ENCODE peak calls at places on chromosomes 2 and 18, in seven cellular contexts. E, C, I, W, S, J and R are unnamed samples.

GRCh38 chr2:102669401-102669800 is 50.0 kb downstream of the SLC9A2 start:
- DNase-seq in I (no peak), S (no peak), C (no peak), J (no peak), W (peak), E (no peak), R (no peak)

GRCh38 chr2:69734040-69734611 is 7.8 kb upstream of the ANXA4 start:
- DNase-seq in S (no peak), W (no peak), J (peak), E (no peak), C (no peak), I (no peak), R (no peak)

GRCh38 chr2:69766014-69766413 is 24.1 kb downstream of the ANXA4 start:
- DNase-seq in S (no peak), C (no peak), J (no peak), W (peak), E (no peak), I (no peak), R (peak)

GRCh38 chr2:113979172-113980128 is 89.6 kb downstream of the ACTR3 start:
- DNase-seq in S (no peak), J (no peak), E (no peak), C (no peak), I (peak), W (no peak), R (no peak)

GRCh38 chr2:7022486-7022885 is 105.3 kb downstream of the RNF144A start:
- DNase-seq in I (no peak), E (no peak), C (peak), S (peak), W (no peak), J (no peak), R (no peak)

GRCh38 chr2:54942373-54942772 is 107.9 kb downstream of the RTN4 start:
- DNase-seq in S (no peak), I (peak), W (no peak), E (no peak), J (no peak), C (no peak), R (no peak)

GRCh38 chr2:170717991-170718589 is 3.0 kb downstream of the SP5 start:
- DNase-seq in I (no peak), S (no peak), W (no peak), J (no peak), E (no peak), C (no peak), R (no peak)

GRCh38 chr2:19332503-19332902 is 25.9 kb downstream of the OSR1 start:
- DNase-seq in E (no peak), S (no peak), C (no peak), J (no peak), W (no peak), I (no peak), R (no peak)

GRCh38 chr18:413263-413662 is 87.2 kb downstream of the COLEC12 start:
- DNase-seq in C (peak), W (peak), E (no peak), J (no peak), S (peak), I (no peak), R (no peak)

GRCh38 chr2:225937625-225938024 is 538.1 kb downstream of the NYAP2 start:
- DNase-seq in E (no peak), J (no peak), W (peak), I (no peak), C (peak), S (peak), R (peak)

GRCh38 chr2:142130111-142131015 is 453 bp downstream of the LRP1B start:
- DNase-seq in W (peak), C (peak), E (peak), S (peak), J (peak), I (no peak), R (peak)

GRCh38 chr2:233261819-233262555 is 10.5 kb downstream of the ATG16L1 start:
- DNase-seq in I (no peak), W (no peak), C (no peak), J (no peak), S (no peak), E (no peak), R (no peak)

GRCh38 chr2:212692466-212692865 is 153.9 kb upstream of the ERBB4 start:
- DNase-seq in J (no peak), C (no peak), E (no peak), W (no peak), S (no peak), I (no peak), R (no peak)

GRCh38 chr2:27830616-27831120 is 59.1 kb downstream of the MRPL33 start:
- DNase-seq in S (no peak), I (no peak), E (no peak), J (no peak), W (peak), C (peak), R (no peak)

GRCh38 chr2:25347205-25347815 is 5.6 kb upstream of the DNMT3A start:
- DNase-seq in I (no peak), C (no peak), E (no peak), S (peak), J (no peak), W (peak), R (peak)

GRCh38 chr2:83282067-83282795 is 1176.8 kb downstream of the SUCLG1 start:
- DNase-seq in C (no peak), W (no peak), S (no peak), E (no peak), J (no peak), I (no peak), R (no peak)

GRCh38 chr2:208466133-208466919 is 59.7 kb downstream of the PTH2R start:
- DNase-seq in C (peak), S (peak), J (no peak), I (no peak), E (no peak), W (peak), R (peak)

GRCh38 chr2:71498261-71498701 is 44.9 kb downstream of the DYSF start:
- DNase-seq in I (no peak), W (peak), J (no peak), C (peak), S (peak), E (no peak), R (peak)

GRCh38 chr2:42801388-42801787 is 9.0 kb upstream of the HAAO start:
- DNase-seq in S (no peak), W (peak), C (no peak), E (no peak), J (no peak), I (no peak), R (peak)

GRCh38 chr2:44186800-44187199 is 18.1 kb downstream of the PPM1B start:
- DNase-seq in E (no peak), C (no peak), S (no peak), J (no peak), W (no peak), I (no peak), R (no peak)

GRCh38 chr2:169360984-169361705 is 1.2 kb downstream of the LRP2 start:
- DNase-seq in E (no peak), S (no peak), J (no peak), W (no peak), C (no peak), I (no peak), R (no peak)
- H3K4me3 ChIP-seq in E (peak), S (no peak), J (peak), W (peak), C (no peak), I (peak), R (no peak)

GRCh38 chr18:74456409-74457042 is 582 bp downstream of the DIPK1C start:
- DNase-seq in J (no peak), C (no peak), I (no peak), W (no peak), E (no peak), S (no peak), R (no peak)

GRCh38 chr18:74460825-74461224 is 3.7 kb upstream of the DIPK1C start:
- DNase-seq in E (no peak), C (no peak), J (no peak), S (no peak), W (no peak), I (no peak), R (no peak)

GRCh38 chr18:74457043-74457742 is at the start of gene DIPK1C:
- DNase-seq in I (no peak), J (no peak), S (no peak), E (no peak), C (peak), W (no peak), R (no peak)

GRCh38 chr18:74457743-74458465 is 796 bp upstream of the DIPK1C start:
- DNase-seq in E (no peak), S (no peak), I (no peak), W (no peak), J (no peak), C (no peak), R (no peak)

GRCh38 chr18:74459877-74460276 is 2.8 kb upstream of the DIPK1C start:
- DNase-seq in E (no peak), S (no peak), I (no peak), J (no peak), C (no peak), W (no peak), R (no peak)
- TF ChIP-seq CTCF in E (no peak), S (peak), I (no peak), J (no peak), C (peak), W (no peak), R (peak)

GRCh38 chr2:207041753-207042152 is 102.4 kb downstream of the CPO start:
- DNase-seq in J (no peak), I (no peak), S (no peak), W (no peak), C (no peak), E (no peak), R (no peak)
- H3K4me3 ChIP-seq in J (no peak), I (no peak), S (no peak), W (no peak), C (no peak), E (no peak), R (no peak)

DNA sequence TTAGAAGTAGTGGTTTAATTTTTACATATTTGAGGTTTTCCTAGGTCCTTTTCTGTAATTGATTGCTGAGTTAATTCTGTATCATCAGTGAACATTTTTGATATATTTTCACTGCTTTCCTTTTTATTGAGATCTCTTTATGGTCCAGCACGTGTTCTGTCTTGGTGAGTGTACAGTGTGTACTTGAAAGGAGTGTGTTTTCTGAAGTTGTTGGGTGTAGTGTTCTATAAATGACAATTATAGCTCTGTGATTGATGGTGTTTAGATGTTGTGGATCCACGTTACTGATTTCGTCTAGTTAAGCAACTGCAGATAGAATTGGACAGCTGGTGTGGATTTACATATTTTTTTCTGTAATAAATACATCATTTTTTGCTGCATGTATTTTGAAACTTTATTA is 32.7 kb downstream of the AGFG1 start:
- DNase-seq in C (no peak), E (no peak), W (no peak), I (no peak), J (no peak), S (peak), R (no peak)
- TF ChIP-seq CTCF in C (no peak), E (no peak), W (no peak), I (no peak), J (no peak), S (no peak), R (no peak)

GRCh38 chr2:219273887-219274391 is 5.2 kb upstream of the DNAJB2 start:
- DNase-seq in S (no peak), I (no peak), J (no peak), W (peak), C (no peak), E (no peak), R (peak)
- H3K4me3 ChIP-seq in S (no peak), I (no peak), J (no peak), W (peak), C (no peak), E (no peak), R (peak)

GRCh38 chr2:147578529-147578928 is 266.3 kb upstream of the ACVR2A start:
- DNase-seq in J (no peak), I (no peak), E (no peak), C (no peak), S (no peak), W (no peak), R (no peak)
- TF ChIP-seq CTCF in J (no peak), I (no peak), E (no peak), C (no peak), S (no peak), W (no peak), R (no peak)

GRCh38 chr2:152335851-152336102 is 803 bp downstream of the FMNL2 start:
- DNase-seq in S (no peak), W (no peak), E (no peak), J (peak), I (no peak), C (no peak), R (no peak)
- H3K4me3 ChIP-seq in S (peak), W (peak), E (peak), J (peak), I (peak), C (peak), R (peak)

DNA sequence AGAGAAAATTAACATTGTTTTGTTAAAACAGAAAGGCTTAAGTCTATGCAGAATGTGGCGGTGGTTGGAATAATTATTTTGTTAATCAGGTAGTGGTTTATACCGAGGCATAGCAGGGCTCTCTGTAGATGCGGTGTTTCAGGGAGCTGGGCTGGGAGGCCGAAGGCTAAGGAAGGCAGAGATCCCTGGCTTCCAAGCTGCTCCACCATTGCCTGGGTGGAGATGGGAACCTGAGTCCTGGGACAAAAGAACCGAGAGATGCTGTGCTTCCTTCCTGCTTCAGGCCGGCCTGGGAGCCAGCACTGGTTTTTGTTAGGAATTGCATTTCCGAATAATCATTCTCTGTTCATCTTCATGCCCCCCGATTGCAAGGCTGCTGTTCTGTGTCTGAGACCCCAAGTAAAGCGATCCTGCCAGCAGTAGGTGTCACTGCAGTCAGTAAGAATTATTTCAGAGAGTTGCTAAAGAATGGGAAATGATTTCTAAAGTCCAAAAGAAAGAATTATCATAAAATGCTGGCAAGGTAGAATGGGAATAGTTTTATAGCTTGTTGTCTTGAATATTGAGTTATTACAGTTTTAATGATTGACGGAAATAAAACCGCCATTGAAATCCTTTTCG is 824.9 kb downstream of the GALR1 start:
- DNase-seq in W (no peak), E (no peak), J (no peak), I (no peak), C (no peak), S (no peak), R (no peak)
- TF ChIP-seq CTCF in W (no peak), E (no peak), J (no peak), I (no peak), C (no peak), S (no peak), R (no peak)

GRCh38 chr18:12291161-12291560 is 16.9 kb upstream of the TUBB6 start:
- DNase-seq in E (no peak), C (no peak), S (no peak), I (no peak), W (no peak), J (no peak), R (no peak)

GRCh38 chr18:12290086-12290485 is 18.0 kb upstream of the TUBB6 start:
- DNase-seq in E (no peak), S (no peak), J (no peak), W (no peak), C (no peak), I (no peak), R (no peak)

GRCh38 chr18:12287684-12288405 is 20.2 kb upstream of the TUBB6 start:
- DNase-seq in C (peak), W (peak), S (peak), I (no peak), J (peak), E (peak), R (peak)

GRCh38 chr18:12287131-12287681 is 20.8 kb upstream of the TUBB6 start:
- DNase-seq in W (no peak), C (no peak), I (no peak), S (no peak), E (no peak), J (no peak), R (peak)

DNA sequence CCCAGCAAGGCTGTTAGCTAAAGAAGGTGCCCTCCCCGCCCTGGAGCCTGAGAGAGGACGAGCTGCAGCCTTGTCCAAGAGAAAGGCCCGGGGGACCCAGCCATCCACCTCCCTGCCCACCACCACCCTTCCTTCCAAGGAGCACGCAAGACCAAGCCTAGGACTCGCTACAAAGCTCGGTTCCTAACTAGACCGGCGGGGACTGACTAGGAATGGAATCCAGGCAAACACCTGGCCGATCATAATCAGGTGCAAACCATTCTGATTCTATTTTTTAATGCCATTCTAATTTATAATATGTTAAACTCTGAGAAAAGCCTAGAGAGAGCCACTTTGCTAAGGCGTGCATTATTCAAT is 19.7 kb upstream of the TUBB6 start:
- DNase-seq in W (no peak), C (no peak), S (no peak), I (no peak), J (no peak), E (no peak), R (no peak)
- H3K4me3 ChIP-seq in W (peak), C (peak), S (peak), I (no peak), J (peak), E (peak), R (peak)